ENCODE peak calls at places on chromosome 3, in four cellular contexts. T is NB4; H is stimulated activated CD8-positive, alpha-beta memory T cell treated with anti-CD3 and anti-CD28 coated beads, Interleukin-15, amount 100 ng/mL, for 4 hours; L is psoas muscle. Z is an unnamed sample.

GRCh38 chr3:190521998-190522397 is 8.1 kb downstream of the IL1RAP start:
- DNase-seq in H (no peak), L (no peak), T (no peak), Z (no peak)

GRCh38 chr3:47082519-47082918 is 81.4 kb downstream of the SETD2 start:
- DNase-seq in L (no peak), T (peak), H (no peak), Z (peak)

GRCh38 chr3:41202075-41202833 is 2.9 kb downstream of the CTNNB1 start:
- DNase-seq in T (no peak), L (no peak), H (no peak), Z (no peak)

GRCh38 chr3:111311709-111312235 is 230.2 kb upstream of the CD96 start:
- DNase-seq in L (no peak), H (no peak), T (no peak), Z (peak)

GRCh38 chr3:154060606-154061380 is 60.4 kb upstream of the ARHGEF26 start:
- DNase-seq in H (no peak), L (no peak), T (no peak), Z (peak)

GRCh38 chr3:189103208-189103607 is 68.6 kb upstream of the TPRG1 start:
- DNase-seq in T (no peak), L (no peak), H (no peak), Z (no peak)

GRCh38 chr3:107938128-107938527 is 152.7 kb downstream of the CD47 start:
- DNase-seq in L (no peak), H (no peak), T (peak), Z (peak)

GRCh38 chr3:63972196-63972595 is 51.1 kb downstream of the PSMD6 start:
- DNase-seq in H (no peak), T (no peak), L (no peak), Z (peak)

GRCh38 chr3:105951043-105951442 is 82.2 kb upstream of the CBLB start:
- DNase-seq in L (no peak), T (no peak), H (no peak), Z (no peak)

GRCh38 chr3:181791380-181791779 is 79.7 kb downstream of the SOX2 start:
- DNase-seq in T (no peak), H (no peak), L (no peak), Z (no peak)

GRCh38 chr3:170725285-170725731 is 139.4 kb upstream of the SLC7A14 start:
- DNase-seq in T (no peak), L (no peak), H (no peak), Z (no peak)

GRCh38 chr3:116112686-116113085 is 332.6 kb downstream of the LSAMP start:
- DNase-seq in L (no peak), H (no peak), T (no peak), Z (no peak)

GRCh38 chr3:33758278-33758677 is 40.2 kb upstream of the PDCD6IP start:
- DNase-seq in H (no peak), L (no peak), T (no peak), Z (no peak)

GRCh38 chr3:30314757-30315156 is 291.6 kb upstream of the TGFBR2 start:
- DNase-seq in H (no peak), L (no peak), T (no peak), Z (no peak)

GRCh38 chr3:73813291-73813977 is 188.7 kb upstream of the PDZRN3 start:
- DNase-seq in H (no peak), T (no peak), L (no peak), Z (no peak)

GRCh38 chr3:191502583-191502982 is 41.6 kb downstream of the PYDC2 start:
- DNase-seq in T (peak), H (no peak), L (no peak), Z (no peak)

GRCh38 chr3:4730734-4731133 is 237.6 kb downstream of the ITPR1 start:
- DNase-seq in L (peak), T (no peak), H (no peak), Z (no peak)

GRCh38 chr3:106261396-106261795 is 392.6 kb upstream of the CBLB start:
- DNase-seq in T (no peak), H (no peak), L (no peak), Z (peak)

GRCh38 chr3:43017593-43018195 is 38.6 kb downstream of the GASK1A start:
- DNase-seq in L (no peak), T (no peak), H (no peak), Z (no peak)

GRCh38 chr3:173221010-173221409 is 80.0 kb upstream of the SPATA16 start:
- DNase-seq in T (peak), H (no peak), L (no peak), Z (peak)

GRCh38 chr3:172918165-172918564 is 167.6 kb downstream of the ECT2 start:
- DNase-seq in L (no peak), T (no peak), H (no peak), Z (peak)

GRCh38 chr3:134737520-134737919 is 57.5 kb upstream of the EPHB1 start:
- DNase-seq in H (no peak), L (no peak), T (no peak), Z (no peak)

Z was measured in EH.